ENCODE peak calls at places on chromosomes 4 and X, in seven cellular contexts. Z is left cardiac atrium, V is nephron progenitor cell, R is NCI-H2081, O is H7, B is caudate nucleus, N is islet precursor cell. U is an unnamed sample.

GRCh38 chrX:135295238-135295943 is 13.9 kb upstream of the ETDC start:
- DNase-seq in Z (peak), V (peak), R (no peak), O (peak), B (peak), N (peak), U (peak)

GRCh38 chrX:139795196-139795595 is 87.2 kb upstream of the MCF2 start:
- DNase-seq in Z (no peak), V (no peak), R (no peak), O (no peak), B (no peak), N (no peak), U (no peak)

GRCh38 chrX:46407753-46408130 is 137.5 kb downstream of the ZNF674 start:
- DNase-seq in Z (no peak), V (no peak), R (no peak), O (no peak), B (no peak), N (no peak), U (peak)

GRCh38 chrX:7941390-7942042 is 14.3 kb upstream of the PNPLA4 start:
- DNase-seq in Z (no peak), V (peak), R (peak), O (no peak), B (peak), N (no peak), U (peak)

GRCh38 chr4:153119626-153120025 is 84.6 kb upstream of the TRIM2 start:
- DNase-seq in Z (no peak), V (no peak), R (no peak), O (no peak), B (no peak), N (no peak), U (no peak)

GRCh38 chr4:164977243-164978164 is at the start of gene TRIM61:
- DNase-seq in Z (peak), V (peak), R (no peak), O (peak), B (peak), N (no peak), U (peak)

GRCh38 chr4:139824882-139825522 is 159.4 kb downstream of the MGST2 start:
- DNase-seq in Z (no peak), V (no peak), R (no peak), O (peak), B (no peak), N (no peak), U (no peak)

GRCh38 chr4:86810867-86811266 is 38.3 kb downstream of the SLC10A6 start:
- DNase-seq in Z (no peak), V (no peak), R (no peak), O (peak), B (no peak), N (no peak), U (no peak)

GRCh38 chr4:150078041-150078995 is at the start of gene DCLK2:
- DNase-seq in Z (peak), V (peak), R (peak), O (peak), B (peak), N (peak), U (peak)

GRCh38 chr4:182881928-182882327 is 35.3 kb downstream of the DCTD start:
- DNase-seq in Z (no peak), V (no peak), R (peak), O (no peak), B (no peak), N (peak), U (no peak)

GRCh38 chr4:88335092-88335665 is 43.5 kb upstream of the HERC6 start:
- DNase-seq in Z (no peak), V (peak), R (no peak), O (no peak), B (no peak), N (no peak), U (peak)

GRCh38 chr4:142719854-142720541 is 126.1 kb downstream of the INPP4B start:
- DNase-seq in Z (no peak), V (no peak), R (peak), O (peak), B (no peak), N (no peak), U (peak)

GRCh38 chr4:87326460-87326859 is 3.8 kb upstream of the HSD17B13 start:
- DNase-seq in Z (no peak), V (no peak), R (peak), O (no peak), B (no peak), N (no peak), U (no peak)

GRCh38 chrX:71282514-71283408 is 674 bp upstream of the NONO start:
- DNase-seq in Z (no peak), V (peak), R (peak), O (peak), B (no peak), N (no peak), U (no peak)

GRCh38 chrX:51641421-51642021 is 22.8 kb upstream of the CENPVL3 start:
- DNase-seq in Z (no peak), V (peak), R (peak), O (peak), B (no peak), N (no peak), U (peak)

GRCh38 chrX:149013081-149013480 is 492.0 kb downstream of the IDS start:
- DNase-seq in Z (no peak), V (no peak), R (no peak), O (no peak), B (no peak), N (no peak), U (no peak)

GRCh38 chrX:123884809-123885408 is 25.1 kb downstream of the XIAP start:
- DNase-seq in Z (no peak), V (peak), R (peak), O (peak), B (no peak), N (no peak), U (peak)

GRCh38 chr4:108155373-108155772 is 13.4 kb downstream of the LEF1 start:
- DNase-seq in Z (no peak), V (no peak), R (no peak), O (peak), B (no peak), N (peak), U (no peak)

GRCh38 chrX:44183329-44183728 is 160.1 kb downstream of the EFHC2 start:
- DNase-seq in Z (no peak), V (no peak), R (peak), O (no peak), B (no peak), N (no peak), U (no peak)

GRCh38 chr4:36011381-36011780 is 232.9 kb downstream of the ARAP2 start:
- DNase-seq in Z (no peak), V (no peak), R (no peak), O (no peak), B (no peak), N (no peak), U (no peak)

GRCh38 chrX:43655151-43655676 is 885 bp upstream of the MAOA start:
- DNase-seq in Z (peak), V (peak), R (peak), O (peak), B (peak), N (peak), U (peak)

GRCh38 chrX:41946973-41947612 is 23.7 kb upstream of the CASK start:
- DNase-seq in Z (no peak), V (no peak), R (no peak), O (no peak), B (no peak), N (no peak), U (no peak)

U was measured in EL.